ENCODE peak calls at places on chromosomes 12 and 14, in nine cellular contexts. K is bronchial epithelial cell, N is choroid plexus epithelial cell, Q is A549, A is adipocyte, W is transverse colon, I is fibroblast of pulmonary artery, T is fibroblast of the aortic adventitia, L is foreskin fibroblast. O is an unnamed sample.
A peak's percentile ranks its signal among the peaks of the same experiment; 100 is the strongest.

GRCh38 chr12:47781479-47782371 is 8.7 kb downstream of the SLC48A1 start:
- DNase-seq in A (no peak), I (no peak), T (no peak), W (no peak), N (no peak), Q (no peak), K (peak; percentile 91), L (no peak), O (peak; percentile 38)

GRCh38 chr12:10033783-10034381 is 3.4 kb downstream of the CLEC9A start:
- DNase-seq in W (no peak), L (no peak), I (peak; percentile 26), A (peak; percentile 54), T (peak; percentile 9), K (peak; percentile 27), Q (no peak), N (peak; percentile 51), O (no peak)

GRCh38 chr12:49553512-49554088 is 14.3 kb downstream of the MCRS1 start:
- DNase-seq in I (peak; percentile 22), Q (peak; percentile 68), T (no peak), L (no peak), A (no peak), W (no peak), N (peak; percentile 42), K (peak; percentile 79), O (no peak)

GRCh38 chr12:14540801-14541462 is 26.8 kb downstream of the PLBD1 start:
- DNase-seq in K (peak; percentile 73), W (no peak), A (no peak), N (no peak), T (no peak), Q (no peak), I (no peak), L (no peak), O (no peak)

GRCh38 chr14:49250109-49250508 is 336.1 kb downstream of the RPS29 start:
- DNase-seq in T (peak; percentile 1), I (no peak), N (no peak), Q (no peak), L (no peak), K (no peak), W (no peak), A (no peak), O (no peak)

GRCh38 chr14:51962678-51963077 is 26.7 kb upstream of the RTRAF start:
- DNase-seq in K (no peak), I (peak; percentile 31), N (peak; percentile 42), L (no peak), T (no peak), Q (no peak), W (no peak), A (peak; percentile 27), O (no peak)

GRCh38 chr12:9039397-9039977 is 50.1 kb downstream of the KLRG1 start:
- DNase-seq in K (peak; percentile 53), W (no peak), A (peak; percentile 82), L (peak; percentile 20), I (peak; percentile 61), Q (peak; percentile 58), T (peak; percentile 60), N (peak; percentile 68), O (no peak)

GRCh38 chr12:113802966-113803828 is 162.9 kb downstream of the RBM19 start:
- DNase-seq in A (no peak), T (no peak), W (no peak), K (no peak), I (no peak), N (no peak), Q (no peak), L (no peak), O (no peak)

GRCh38 chr12:5650804-5651461 is 219.0 kb downstream of the NTF3 start:
- DNase-seq in A (no peak), K (no peak), L (no peak), Q (no peak), I (no peak), W (no peak), N (no peak), T (no peak), O (no peak)

GRCh38 chr12:115402443-115403170 is 718.6 kb upstream of the TBX3 start:
- DNase-seq in Q (no peak), L (peak; percentile 39), T (peak; percentile 65), A (no peak), W (no peak), K (no peak), N (no peak), I (no peak), O (no peak)

GRCh38 chr12:41905703-41906297 is 238.9 kb downstream of the GXYLT1 start:
- DNase-seq in L (no peak), N (no peak), W (no peak), I (no peak), T (no peak), A (no peak), Q (no peak), K (no peak), O (no peak)

GRCh38 chr14:51304428-51304827 is 64.4 kb downstream of the TMX1 start:
- DNase-seq in N (peak; percentile 81), Q (peak; percentile 14), K (peak; percentile 28), A (peak; percentile 35), I (peak; percentile 41), L (no peak), T (peak; percentile 56), W (no peak), O (no peak)

DNA sequence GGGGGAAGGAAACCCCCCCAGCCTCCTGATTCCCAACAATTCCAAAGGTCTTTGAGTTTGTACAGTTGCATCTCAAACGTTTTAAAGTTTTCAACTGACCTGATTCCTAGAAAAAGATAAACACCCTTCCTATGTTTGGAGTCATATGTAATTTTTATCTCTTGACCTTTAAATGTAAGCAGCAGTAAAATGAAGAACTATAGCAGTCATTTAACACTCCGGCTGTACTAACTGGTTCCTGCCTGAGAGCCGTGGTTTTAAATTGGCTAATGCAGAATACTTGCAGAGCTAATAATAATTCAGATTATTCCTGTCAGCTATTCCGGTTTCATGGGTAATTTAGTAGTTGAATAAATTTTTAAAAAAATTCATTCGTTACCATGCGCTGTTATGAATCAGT is 218.0 kb downstream of the PHETA1 start:
- DNase-seq in T (no peak), L (no peak), N (no peak), A (no peak), Q (no peak), K (no peak), I (no peak), W (no peak), O (no peak)
- H3K4me3 ChIP-seq in T (no peak overlapping the region), L (no peak overlapping the region), N (no peak overlapping the region), A (no peak overlapping the region), Q (no peak overlapping the region), K (no peak overlapping the region), I (no peak overlapping the region), W (no peak overlapping the region), O (no peak overlapping the region)

DNA sequence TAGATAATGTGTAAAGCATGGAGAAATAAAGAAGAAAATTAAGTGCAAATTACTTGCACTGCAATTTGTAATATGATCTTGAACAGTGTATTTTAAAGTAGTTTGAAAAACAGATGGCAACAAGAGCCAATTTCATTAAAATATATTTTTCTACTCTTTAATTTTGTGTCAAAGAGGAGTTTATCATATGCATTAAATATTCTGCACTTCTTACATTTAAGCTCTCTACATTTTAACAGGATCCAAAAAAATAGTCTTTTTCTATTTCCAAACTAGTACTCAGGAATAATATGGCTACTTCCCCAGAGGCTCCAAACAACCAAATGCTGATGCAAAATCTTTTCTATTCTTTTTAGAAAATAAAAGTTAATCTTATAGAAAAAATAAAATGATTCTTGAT is 1221.5 kb downstream of the FSCB start:
- DNase-seq in L (no peak), A (no peak), K (no peak), W (no peak), Q (no peak), T (no peak), I (no peak), N (no peak), O (no peak)
- H3K4me3 ChIP-seq in L (no peak overlapping the region), A (no peak overlapping the region), K (no peak overlapping the region), W (no peak overlapping the region), Q (no peak overlapping the region), T (no peak overlapping the region), I (no peak overlapping the region), N (no peak overlapping the region), O (no peak overlapping the region)

GRCh38 chr12:65055874-65056273 is 65.2 kb downstream of the WIF1 start:
- DNase-seq in L (no peak), T (no peak), I (no peak), Q (no peak), A (no peak), W (no peak), N (no peak), K (no peak), O (no peak)
- H3K4me3 ChIP-seq in L (no peak overlapping the region), T (no peak overlapping the region), I (no peak overlapping the region), Q (no peak overlapping the region), A (no peak overlapping the region), W (no peak overlapping the region), N (no peak overlapping the region), K (no peak overlapping the region), O (no peak overlapping the region)

GRCh38 chr14:90453401-90453951 is 56.6 kb downstream of the CALM1 start:
- DNase-seq in Q (no peak), L (no peak), N (peak; percentile 51), T (peak; percentile 4), K (no peak), I (peak; percentile 20), A (no peak), W (no peak), O (no peak)

GRCh38 chr14:90452366-90452765 is 55.5 kb downstream of the CALM1 start:
- DNase-seq in T (no peak), I (no peak), K (no peak), N (no peak), W (no peak), L (no peak), A (no peak), Q (no peak), O (no peak)

GRCh38 chr14:90456551-90456950 is 59.7 kb downstream of the CALM1 start:
- DNase-seq in L (no peak), A (no peak), Q (no peak), N (no peak), K (no peak), I (no peak), T (no peak), W (no peak), O (no peak)

GRCh38 chr14:90455100-90455571 is 58.3 kb downstream of the CALM1 start:
- DNase-seq in W (no peak), Q (no peak), I (no peak), N (no peak), A (no peak), K (no peak), T (no peak), L (no peak), O (no peak)

DNA sequence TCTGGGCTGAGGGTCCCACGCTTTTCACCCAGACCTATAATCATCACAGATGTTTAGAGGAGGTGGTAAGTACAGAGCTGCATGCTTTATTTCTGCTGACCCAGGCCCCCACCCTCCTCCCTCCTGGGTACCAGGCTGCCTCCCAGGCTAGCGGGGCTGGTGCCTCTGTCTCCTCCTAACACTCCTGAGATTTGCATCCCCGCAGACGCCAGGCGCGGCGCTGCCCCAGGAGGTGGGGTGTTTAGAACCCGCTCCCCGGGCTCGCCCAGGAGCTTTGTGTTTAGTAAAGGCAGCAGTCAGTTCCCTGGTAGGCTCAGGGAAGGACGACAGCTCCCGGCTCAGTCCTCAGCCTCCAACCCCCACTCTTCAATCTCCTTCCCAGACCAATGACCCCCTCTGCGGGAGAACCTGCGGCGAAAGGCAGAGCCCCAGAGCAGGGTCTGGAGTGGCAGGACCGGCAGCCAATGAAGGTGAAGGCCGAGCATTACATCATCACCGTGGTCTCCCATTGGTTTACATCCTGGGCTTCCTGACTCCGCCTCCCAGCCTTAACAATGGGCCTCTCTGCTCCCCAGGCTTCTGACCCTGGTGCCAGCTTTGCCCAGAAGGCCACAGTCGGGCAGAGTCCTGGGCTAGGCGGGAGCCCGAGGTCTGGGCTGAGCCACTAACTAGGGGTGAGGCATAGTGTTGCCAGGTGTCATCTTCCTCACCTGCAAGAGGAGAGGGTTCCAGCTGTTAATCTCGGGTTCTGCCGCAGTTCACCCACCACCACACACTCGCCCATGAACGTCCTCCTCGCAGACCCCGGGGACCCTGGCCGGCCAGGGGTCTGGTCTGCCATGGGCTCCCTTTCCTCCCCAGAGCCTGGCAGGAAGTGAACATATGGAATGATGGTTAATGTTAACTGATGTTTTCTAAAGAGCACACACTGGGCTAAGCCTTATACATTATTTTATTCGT is 57.5 kb downstream of the CALM1 start:
- DNase-seq in L (peak; percentile 62), K (peak; percentile 77), T (peak; percentile 73), N (peak; percentile 85), Q (peak; percentile 71), I (peak; percentile 81), W (peak; percentile 88), A (peak; percentile 41), O (peak; percentile 57)
- H3K4me3 ChIP-seq in L (peak overlapping the region; percentile 29), K (peak overlapping the region; percentile 24), T (peak overlapping the region; percentile 33), N (peak overlapping the region; percentile 47), Q (no peak overlapping the region), I (peak overlapping the region; percentile 39), W (peak overlapping the region; percentile 25), A (no peak overlapping the region), O (peak overlapping the region; percentile 20)

O was measured in lower lobe of right lung.